ENCODE peak calls at places on chromosomes 7 and 10, in seven cellular contexts. One of them, this sample, is unnamed.

GRCh38 chr7:115941703-115942268 is 88.8 kb downstream of the TFEC start:
- DNase-seq in A549: no peak
- DNase-seq in HepG2: no peak
- DNase-seq in GM12878: no peak
- DNase-seq in H1: no peak
- DNase-seq in SK-N-SH: no peak
- DNase-seq in IMR-90: peak; percentile 13
- DNase-seq in this sample: no peak

GRCh38 chr7:143408247-143408685 is 390 bp downstream of the EPHA1 start:
- DNase-seq in HepG2: no peak
- DNase-seq in H1: no peak
- DNase-seq in A549: no peak
- DNase-seq in IMR-90: no peak
- DNase-seq in SK-N-SH: no peak
- DNase-seq in GM12878: no peak
- DNase-seq in this sample: no peak

GRCh38 chr10:133259603-133259992 is 17.1 kb downstream of the ADAM8 start:
- DNase-seq in GM12878: no peak
- DNase-seq in HepG2: no peak
- DNase-seq in A549: no peak
- DNase-seq in IMR-90: no peak
- DNase-seq in SK-N-SH: no peak
- DNase-seq in H1: no peak
- DNase-seq in this sample: no peak

GRCh38 chr7:158282461-158283001 is 305.1 kb downstream of the PTPRN2 start:
- DNase-seq in H1: no peak
- DNase-seq in SK-N-SH: no peak
- DNase-seq in HepG2: no peak
- DNase-seq in GM12878: no peak
- DNase-seq in IMR-90: no peak
- DNase-seq in A549: no peak
- DNase-seq in this sample: no peak

GRCh38 chr10:6033954-6034353 is 28.2 kb downstream of the IL2RA start:
- DNase-seq in HepG2: no peak
- DNase-seq in SK-N-SH: no peak
- DNase-seq in H1: no peak
- DNase-seq in A549: no peak
- DNase-seq in IMR-90: no peak
- DNase-seq in GM12878: no peak
- DNase-seq in this sample: no peak

GRCh38 chr10:33237736-33238624 is 96.5 kb downstream of the NRP1 start:
- DNase-seq in H1: no peak
- DNase-seq in SK-N-SH: no peak
- DNase-seq in A549: peak; percentile 90
- DNase-seq in GM12878: no peak
- DNase-seq in HepG2: peak; percentile 75
- DNase-seq in IMR-90: peak; percentile 99
- DNase-seq in this sample: no peak

GRCh38 chr10:78267598-78267997 is 233.9 kb downstream of the RPS24 start:
- DNase-seq in SK-N-SH: peak; percentile 31
- DNase-seq in A549: no peak
- DNase-seq in GM12878: no peak
- DNase-seq in HepG2: no peak
- DNase-seq in IMR-90: peak; percentile 68
- DNase-seq in H1: no peak
- DNase-seq in this sample: no peak

GRCh38 chr10:26468691-26469090 is 30.6 kb downstream of the APBB1IP start:
- DNase-seq in HepG2: no peak
- DNase-seq in SK-N-SH: no peak
- DNase-seq in H1: no peak
- DNase-seq in GM12878: no peak
- DNase-seq in A549: no peak
- DNase-seq in IMR-90: no peak
- DNase-seq in this sample: no peak

GRCh38 chr7:412313-412710 is 107.3 kb downstream of the PDGFA start:
- DNase-seq in HepG2: no peak
- DNase-seq in SK-N-SH: peak; percentile 28
- DNase-seq in GM12878: no peak
- DNase-seq in H1: no peak
- DNase-seq in IMR-90: no peak
- DNase-seq in A549: no peak
- DNase-seq in this sample: no peak

GRCh38 chr10:48608279-48608681 is 3.4 kb upstream of the ARHGAP22 start:
- DNase-seq in A549: peak; percentile 72
- DNase-seq in H1: peak; percentile 76
- DNase-seq in HepG2: peak; percentile 6
- DNase-seq in GM12878: peak; percentile 48
- DNase-seq in SK-N-SH: peak; percentile 67
- DNase-seq in IMR-90: no peak
- DNase-seq in this sample: peak; percentile 77

GRCh38 chr10:46553238-46554049 is 3.0 kb downstream of the GPRIN2 start:
- DNase-seq in HepG2: no peak
- DNase-seq in SK-N-SH: no peak
- DNase-seq in IMR-90: no peak
- DNase-seq in A549: no peak
- DNase-seq in H1: peak; percentile 47
- DNase-seq in GM12878: no peak
- DNase-seq in this sample: no peak

GRCh38 chr10:60817135-60817805 is 39.0 kb downstream of the CDK1 start:
- DNase-seq in GM12878: no peak
- DNase-seq in H1: no peak
- DNase-seq in HepG2: no peak
- DNase-seq in A549: no peak
- DNase-seq in IMR-90: peak; percentile 19
- DNase-seq in SK-N-SH: no peak
- DNase-seq in this sample: no peak

GRCh38 chr7:100220833-100221718 is 1.3 kb downstream of the PVRIG start:
- DNase-seq in A549: no peak
- DNase-seq in H1: no peak
- DNase-seq in GM12878: peak; percentile 82
- DNase-seq in HepG2: no peak
- DNase-seq in SK-N-SH: no peak
- DNase-seq in IMR-90: no peak
- DNase-seq in this sample: no peak

GRCh38 chr10:79981673-79982485 is 33.0 kb upstream of the SFTPD start:
- DNase-seq in A549: peak; percentile 51
- DNase-seq in HepG2: peak; percentile 6
- DNase-seq in IMR-90: peak; percentile 2
- DNase-seq in H1: peak; percentile 79
- DNase-seq in GM12878: no peak
- DNase-seq in SK-N-SH: peak; percentile 88
- DNase-seq in this sample: no peak

GRCh38 chr10:33453081-33453850 is 118.8 kb upstream of the NRP1 start:
- DNase-seq in SK-N-SH: no peak
- DNase-seq in HepG2: no peak
- DNase-seq in GM12878: no peak
- DNase-seq in A549: no peak
- DNase-seq in H1: no peak
- DNase-seq in IMR-90: peak; percentile 64
- DNase-seq in this sample: no peak

DNA sequence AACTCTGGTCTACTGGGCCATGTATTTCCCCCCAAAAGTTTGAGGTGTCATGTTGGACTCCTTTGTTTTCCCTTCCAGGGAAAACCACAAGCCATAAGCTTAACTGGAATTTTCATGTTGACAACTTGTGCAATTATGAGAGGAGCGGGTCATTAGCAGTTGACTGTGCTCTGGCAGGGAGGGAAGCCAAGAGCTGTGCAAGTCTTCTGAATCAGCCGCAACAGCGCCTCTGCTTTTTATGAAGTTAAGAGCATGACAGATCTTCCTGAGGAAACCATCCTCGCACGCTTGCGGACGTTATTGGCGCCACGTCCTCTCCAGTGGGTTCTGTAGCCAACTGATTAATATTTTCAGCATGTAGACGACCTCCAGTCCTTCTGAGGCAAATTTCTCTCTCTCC is 148.7 kb upstream of the MKI67 start:
- DNase-seq in GM12878: no peak
- DNase-seq in HepG2: no peak
- DNase-seq in IMR-90: no peak
- DNase-seq in SK-N-SH: no peak
- DNase-seq in H1: no peak
- DNase-seq in A549: no peak
- DNase-seq in this sample: peak; percentile 26
- TF ChIP-seq RFX5 in GM12878: no peak
- TF ChIP-seq RFX5 in HepG2: no peak
- TF ChIP-seq RFX5 in IMR-90: no peak
- TF ChIP-seq RFX5 in SK-N-SH: no peak
- TF ChIP-seq RFX5 in H1: no peak
- TF ChIP-seq RFX5 in A549: no peak
- TF ChIP-seq RFX5 in this sample: no peak

GRCh38 chr7:128402346-128402745 is 7.4 kb downstream of the IMPDH1 start:
- DNase-seq in IMR-90: no peak
- DNase-seq in A549: no peak
- DNase-seq in GM12878: no peak
- DNase-seq in HepG2: no peak
- DNase-seq in SK-N-SH: no peak
- DNase-seq in H1: no peak
- DNase-seq in this sample: no peak

GRCh38 chr7:128400566-128400965 is 9.2 kb downstream of the IMPDH1 start:
- DNase-seq in H1: no peak
- DNase-seq in GM12878: no peak
- DNase-seq in IMR-90: no peak
- DNase-seq in SK-N-SH: no peak
- DNase-seq in A549: no peak
- DNase-seq in HepG2: no peak
- DNase-seq in this sample: no peak

GRCh38 chr7:128398841-128399135 is 11.0 kb downstream of the IMPDH1 start:
- DNase-seq in H1: no peak
- DNase-seq in GM12878: no peak
- DNase-seq in A549: no peak
- DNase-seq in IMR-90: no peak
- DNase-seq in HepG2: no peak
- DNase-seq in SK-N-SH: no peak
- DNase-seq in this sample: no peak

GRCh38 chr7:128398016-128398840 is 11.6 kb downstream of the IMPDH1 start:
- DNase-seq in HepG2: no peak
- DNase-seq in H1: peak; percentile 92
- DNase-seq in A549: peak; percentile 74
- DNase-seq in IMR-90: peak; percentile 41
- DNase-seq in SK-N-SH: peak; percentile 90
- DNase-seq in GM12878: no peak
- DNase-seq in this sample: peak; percentile 73

DNA sequence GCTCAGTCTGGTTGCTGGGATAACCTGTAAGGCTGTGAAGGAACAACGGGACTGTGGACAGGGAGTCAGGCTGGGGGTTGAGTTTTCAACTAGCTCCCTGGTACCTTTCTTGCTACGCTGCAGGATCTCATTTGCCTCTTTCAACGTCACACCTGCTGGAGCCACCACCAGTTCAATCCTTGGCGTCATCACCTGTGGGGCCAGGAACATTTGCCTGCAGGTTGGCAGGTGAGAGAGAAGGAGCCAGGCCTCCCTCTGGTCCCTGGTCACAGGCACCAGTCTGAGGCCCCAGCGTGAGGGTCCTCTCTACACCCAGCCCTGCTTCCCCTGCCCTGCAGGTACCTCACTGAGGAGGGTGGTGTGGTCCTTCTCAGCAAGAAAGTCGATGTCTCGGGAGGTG is 9.8 kb downstream of the IMPDH1 start:
- DNase-seq in A549: no peak
- DNase-seq in H1: no peak
- DNase-seq in HepG2: no peak
- DNase-seq in SK-N-SH: no peak
- DNase-seq in GM12878: no peak
- DNase-seq in IMR-90: no peak
- DNase-seq in this sample: no peak
- TF ChIP-seq RFX5 in A549: no peak
- TF ChIP-seq RFX5 in H1: no peak
- TF ChIP-seq RFX5 in HepG2: no peak
- TF ChIP-seq RFX5 in SK-N-SH: no peak
- TF ChIP-seq RFX5 in GM12878: no peak
- TF ChIP-seq RFX5 in IMR-90: no peak
- TF ChIP-seq RFX5 in this sample: no peak

DNA sequence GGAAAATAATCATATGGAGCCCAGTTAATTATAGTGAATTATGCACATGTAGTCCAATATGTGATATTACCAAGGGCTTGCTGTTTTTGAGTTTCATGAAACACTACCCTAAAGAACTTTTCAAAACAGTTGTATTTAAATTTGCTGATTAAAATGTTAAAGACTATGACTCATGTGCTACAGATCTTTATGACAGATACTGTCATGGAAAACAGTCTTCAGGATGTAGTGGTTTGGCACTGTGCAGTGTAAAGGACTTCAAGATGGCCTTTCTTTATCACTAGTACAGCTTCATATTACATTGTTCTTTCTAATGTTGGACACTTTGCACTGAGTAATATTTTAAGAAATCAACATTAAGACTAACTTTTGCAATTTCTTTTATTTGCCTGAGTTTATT is 86.2 kb upstream of the PLXDC2 start:
- DNase-seq in A549: no peak
- DNase-seq in H1: no peak
- DNase-seq in IMR-90: peak; percentile 68
- DNase-seq in HepG2: no peak
- DNase-seq in GM12878: no peak
- DNase-seq in SK-N-SH: no peak
- DNase-seq in this sample: no peak
- TF ChIP-seq RFX5 in A549: no peak
- TF ChIP-seq RFX5 in H1: no peak
- TF ChIP-seq RFX5 in IMR-90: no peak
- TF ChIP-seq RFX5 in HepG2: no peak
- TF ChIP-seq RFX5 in GM12878: no peak
- TF ChIP-seq RFX5 in SK-N-SH: no peak
- TF ChIP-seq RFX5 in this sample: no peak

GRCh38 chr10:105800626-105801025 is 1159.5 kb downstream of the SORCS3 start:
- DNase-seq in A549: no peak
- DNase-seq in H1: no peak
- DNase-seq in SK-N-SH: no peak
- DNase-seq in HepG2: no peak
- DNase-seq in IMR-90: no peak
- DNase-seq in GM12878: no peak
- DNase-seq in this sample: no peak

GRCh38 chr10:105793071-105793470 is 1152.0 kb downstream of the SORCS3 start:
- DNase-seq in HepG2: no peak
- DNase-seq in H1: no peak
- DNase-seq in SK-N-SH: no peak
- DNase-seq in IMR-90: no peak
- DNase-seq in GM12878: no peak
- DNase-seq in A549: no peak
- DNase-seq in this sample: no peak

GRCh38 chr10:105803206-105803605 is 1162.1 kb downstream of the SORCS3 start:
- DNase-seq in H1: no peak
- DNase-seq in GM12878: no peak
- DNase-seq in A549: no peak
- DNase-seq in SK-N-SH: no peak
- DNase-seq in IMR-90: no peak
- DNase-seq in HepG2: no peak
- DNase-seq in this sample: no peak

DNA sequence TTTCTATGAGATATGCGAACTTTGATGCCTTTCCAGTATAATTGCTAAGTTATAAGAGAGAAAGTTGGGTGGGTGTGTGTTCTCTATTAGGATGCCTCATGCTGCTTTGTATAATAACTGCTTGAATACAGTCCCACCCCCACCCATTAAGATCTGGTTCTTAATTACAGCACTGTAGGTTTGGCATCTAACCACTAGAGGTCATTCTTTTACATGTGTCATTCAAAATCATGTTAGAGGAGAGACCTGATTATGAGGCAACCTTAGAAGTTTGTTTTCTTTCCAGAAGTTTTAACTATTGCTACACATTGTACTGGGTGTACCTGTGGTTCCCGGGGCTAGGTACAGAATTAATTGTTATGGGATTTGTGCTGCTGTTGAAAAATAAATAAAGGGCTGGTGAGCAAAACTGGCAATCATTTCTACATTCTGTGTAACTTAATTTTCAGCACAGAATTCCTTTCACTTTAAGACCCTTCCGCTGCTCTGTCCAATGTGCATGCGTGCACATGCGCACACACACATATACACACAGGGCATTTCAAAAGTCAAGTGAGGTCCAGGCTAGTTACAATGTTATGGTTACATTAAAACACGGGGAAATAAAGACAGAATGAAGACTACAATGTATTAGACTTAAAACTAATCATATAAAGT is 1156.3 kb downstream of the SORCS3 start:
- DNase-seq in H1: no peak
- DNase-seq in A549: peak; percentile 11
- DNase-seq in IMR-90: no peak
- DNase-seq in SK-N-SH: peak; percentile 48
- DNase-seq in GM12878: peak; percentile 5
- DNase-seq in HepG2: peak; percentile 8
- DNase-seq in this sample: peak; percentile 2
- TF ChIP-seq RFX5 in H1: no peak
- TF ChIP-seq RFX5 in A549: no peak
- TF ChIP-seq RFX5 in IMR-90: no peak
- TF ChIP-seq RFX5 in SK-N-SH: peak; percentile 23
- TF ChIP-seq RFX5 in GM12878: no peak
- TF ChIP-seq RFX5 in HepG2: no peak
- TF ChIP-seq RFX5 in this sample: no peak

This sample was measured in K562.